ENCODE peak calls at places on chromosome 11, in six cellular contexts. I, R, W, H, Y and B are unnamed samples.
A peak's percentile ranks its signal among the peaks of the same experiment; 100 is the strongest.

GRCh38 chr11:65212226-65212801 is 30.6 kb downstream of the CAPN1 start:
- DNase-seq in Y (no peak), I (no peak), W (no peak), H (no peak), R (no peak), B (no peak)

GRCh38 chr11:33394431-33395109 is 137.4 kb downstream of the HIPK3 start:
- DNase-seq in W (no peak), Y (no peak), H (no peak), I (no peak), R (no peak), B (no peak)

GRCh38 chr11:89437317-89437716 is 53.9 kb downstream of the NOX4 start:
- DNase-seq in I (no peak), H (no peak), R (no peak), Y (no peak), W (no peak), B (no peak)

GRCh38 chr11:94629741-94630140 is 62.6 kb downstream of the PIWIL4 start:
- DNase-seq in Y (no peak), I (no peak), R (no peak), W (no peak), H (no peak), B (no peak)

GRCh38 chr11:97965849-97966646 is 1054.7 kb upstream of the CNTN5 start:
- DNase-seq in H (peak; percentile 24), Y (no peak), R (peak; percentile 1), W (no peak), I (no peak), B (no peak)

GRCh38 chr11:7457211-7457610 is 28.1 kb upstream of the OLFML1 start:
- DNase-seq in I (no peak), H (peak; percentile 36), R (peak; percentile 13), Y (no peak), W (no peak), B (no peak)

GRCh38 chr11:62179995-62180394 is 10.0 kb upstream of the SCGB1D1 start:
- DNase-seq in H (no peak), R (no peak), Y (no peak), I (no peak), W (no peak), B (no peak)

GRCh38 chr11:44563716-44564115 is 1.7 kb upstream of the CD82 start:
- DNase-seq in W (no peak), H (no peak), I (no peak), Y (no peak), R (no peak), B (no peak)

GRCh38 chr11:76169473-76169881 is 36.8 kb downstream of the WNT11 start:
- DNase-seq in Y (no peak), R (no peak), H (no peak), W (no peak), I (no peak), B (no peak)

GRCh38 chr11:71244116-71244815 is 8.1 kb downstream of the SHANK2 start:
- DNase-seq in R (no peak), H (no peak), I (no peak), W (no peak), Y (no peak), B (no peak)

GRCh38 chr11:125202977-125203376 is 38.4 kb downstream of the PKNOX2 start:
- DNase-seq in W (no peak), Y (no peak), R (no peak), H (no peak), I (no peak), B (no peak)

GRCh38 chr11:61111786-61112517 is 9.7 kb downstream of the CD5 start:
- DNase-seq in I (no peak), Y (no peak), R (no peak), W (peak; percentile 56), H (no peak), B (peak; percentile 40)

GRCh38 chr11:70416881-70417280 is 18.6 kb downstream of the CTTN start:
- DNase-seq in W (no peak), R (no peak), I (no peak), H (no peak), Y (no peak), B (no peak)

GRCh38 chr11:126317681-126318641 is 14.1 kb downstream of the DCPS start:
- DNase-seq in I (peak; percentile 63), R (no peak), Y (no peak), W (no peak), H (no peak), B (no peak)

GRCh38 chr11:68040121-68040956 is 1.5 kb downstream of the TCIRG1 start:
- DNase-seq in Y (no peak), W (no peak), H (no peak), R (peak; percentile 39), I (peak; percentile 52), B (peak; percentile 25)

GRCh38 chr11:99240192-99241030 is 219.7 kb downstream of the CNTN5 start:
- DNase-seq in Y (no peak), I (no peak), R (no peak), W (no peak), H (no peak), B (no peak)

GRCh38 chr11:19275496-19275895 is 34.8 kb upstream of the E2F8 start:
- DNase-seq in I (no peak), H (peak; percentile 52), R (no peak), W (no peak), Y (no peak), B (no peak)

GRCh38 chr11:1829039-1829820 is 5.6 kb upstream of the SYT8 start:
- DNase-seq in I (no peak), Y (no peak), H (peak; percentile 36), R (no peak), W (no peak), B (no peak)

GRCh38 chr11:119339581-119340334 is 925 bp downstream of the C1QTNF5 start:
- DNase-seq in I (no peak), W (no peak), H (no peak), Y (no peak), R (peak; percentile 42), B (peak; percentile 44)

GRCh38 chr11:65856689-65857499 is 1.1 kb downstream of the CFL1 start:
- DNase-seq in Y (peak; percentile 73), W (peak; percentile 76), H (no peak), R (peak; percentile 55), I (peak; percentile 54), B (peak; percentile 75)

GRCh38 chr11:111376453-111376871 is 2.6 kb downstream of the POU2AF1 start:
- DNase-seq in I (no peak), Y (no peak), W (no peak), H (no peak), R (no peak), B (no peak)

GRCh38 chr11:64729851-64730382 is 6.9 kb upstream of the NRXN2 start:
- DNase-seq in H (no peak), R (no peak), I (peak; percentile 6), W (no peak), Y (no peak), B (no peak)

GRCh38 chr11:45007011-45007410 is 56.3 kb upstream of the TP53I11 start:
- DNase-seq in Y (no peak), R (no peak), I (no peak), H (no peak), W (no peak), B (no peak)

GRCh38 chr11:44804449-44805151 is 77.8 kb downstream of the TSPAN18 start:
- DNase-seq in H (no peak), W (no peak), Y (no peak), I (no peak), R (no peak), B (no peak)

GRCh38 chr11:81255905-81256304 is 1477.8 kb downstream of the FAM181B start:
- DNase-seq in Y (no peak), R (no peak), H (no peak), I (no peak), W (no peak), B (no peak)

GRCh38 chr11:64762277-64762915 is 2.6 kb upstream of the PYGM start:
- DNase-seq in W (no peak), I (no peak), H (no peak), R (no peak), Y (no peak), B (no peak)

GRCh38 chr11:95154514-95154913 is 64.9 kb downstream of the ENDOD1 start:
- DNase-seq in R (no peak), W (peak; percentile 49), I (peak; percentile 57), Y (peak; percentile 41), H (no peak), B (peak; percentile 28)

GRCh38 chr11:9138612-9139579 is 47.5 kb upstream of the SCUBE2 start:
- DNase-seq in H (peak; percentile 92), I (no peak), R (peak; percentile 19), W (no peak), Y (peak; percentile 4), B (no peak)

GRCh38 chr11:121389651-121390050 is 62.5 kb upstream of the SORL1 start:
- DNase-seq in R (no peak), I (no peak), H (no peak), W (no peak), Y (no peak), B (no peak)